ENCODE peak calls at places on chromosomes 11 and 22, in four cellular contexts. E, P, N and S are unnamed samples. For H3K4me1, the result is how much of the 10 kb centered on the place peaks cover.

GRCh38 chr22:38924197-38924952 is 33.0 kb upstream of the APOBEC3A start:
- DNase-seq in E (peak), P (peak), N (no peak), S (peak)

GRCh38 chr11:58726594-58727414 is 4.9 kb downstream of the GLYAT start:
- DNase-seq in E (no peak), P (no peak), N (peak), S (peak)

GRCh38 chr11:127133061-127133460 is 132.5 kb upstream of the KIRREL3 start:
- DNase-seq in E (no peak), P (no peak), N (no peak), S (no peak)

GRCh38 chr11:61158691-61159381 is 2.4 kb downstream of the VPS37C start:
- DNase-seq in E (no peak), P (no peak), N (no peak), S (no peak)

GRCh38 chr11:105151936-105152554 is 12.5 kb upstream of the CARD18 start:
- DNase-seq in E (no peak), P (no peak), N (no peak), S (no peak)

GRCh38 chr11:105489431-105489830 is 120.4 kb upstream of the GRIA4 start:
- DNase-seq in E (no peak), P (no peak), N (no peak), S (no peak)

GRCh38 chr11:18012906-18013781 is at the start of gene SERGEF:
- DNase-seq in E (peak), P (peak), N (peak), S (peak)

GRCh38 chr22:39241632-39242388 is 3.0 kb downstream of the PDGFB start:
- DNase-seq in E (no peak), P (no peak), N (no peak), S (no peak)

GRCh38 chr11:96303067-96303466 is 39.9 kb downstream of the MAML2 start:
- DNase-seq in E (no peak), P (no peak), N (no peak), S (no peak)

GRCh38 chr11:91591021-91591420 is 633.6 kb upstream of the FAT3 start:
- DNase-seq in E (no peak), P (no peak), N (no peak), S (no peak)

GRCh38 chr22:29284196-29284595 is 16.1 kb downstream of the EWSR1 start:
- DNase-seq in E (no peak), P (no peak), N (no peak), S (no peak)

GRCh38 chr22:35914665-35915476 is 113.8 kb downstream of the RBFOX2 start:
- DNase-seq in E (peak), P (peak), N (peak), S (no peak)

GRCh38 chr22:35919002-35919542 is 109.6 kb downstream of the RBFOX2 start:
- DNase-seq in E (no peak), P (no peak), N (no peak), S (no peak)

GRCh38 chr22:35915477-35916013 is 113.1 kb downstream of the RBFOX2 start:
- DNase-seq in E (no peak), P (no peak), N (no peak), S (no peak)

GRCh38 chr22:35918466-35918865 is 110.2 kb downstream of the RBFOX2 start:
- DNase-seq in E (no peak), P (no peak), N (no peak), S (no peak)

DNA sequence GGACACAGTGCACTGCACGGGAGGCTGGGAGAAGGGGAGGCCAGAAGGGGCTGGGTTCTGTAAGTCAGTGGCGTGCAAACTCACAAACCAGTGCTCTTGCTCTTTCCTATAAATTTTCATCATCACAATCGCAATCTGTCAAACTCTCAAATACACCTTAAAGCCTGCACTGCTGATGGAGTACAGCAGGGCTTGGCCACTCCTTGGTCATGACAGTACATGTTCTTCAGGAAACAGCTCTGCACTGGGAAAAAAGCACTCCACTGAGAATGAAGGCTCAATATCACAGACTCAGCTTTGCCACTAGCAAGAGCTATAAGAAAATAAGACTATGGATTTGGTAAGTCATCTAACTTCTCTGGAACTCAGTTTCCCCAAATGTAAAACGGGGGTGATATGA is 111.0 kb downstream of the RBFOX2 start:
- DNase-seq in E (no peak), P (no peak), N (no peak), S (no peak)
- TF ChIP-seq CTCF in E (no peak), P (no peak), N (no peak), S (no peak)

DNA sequence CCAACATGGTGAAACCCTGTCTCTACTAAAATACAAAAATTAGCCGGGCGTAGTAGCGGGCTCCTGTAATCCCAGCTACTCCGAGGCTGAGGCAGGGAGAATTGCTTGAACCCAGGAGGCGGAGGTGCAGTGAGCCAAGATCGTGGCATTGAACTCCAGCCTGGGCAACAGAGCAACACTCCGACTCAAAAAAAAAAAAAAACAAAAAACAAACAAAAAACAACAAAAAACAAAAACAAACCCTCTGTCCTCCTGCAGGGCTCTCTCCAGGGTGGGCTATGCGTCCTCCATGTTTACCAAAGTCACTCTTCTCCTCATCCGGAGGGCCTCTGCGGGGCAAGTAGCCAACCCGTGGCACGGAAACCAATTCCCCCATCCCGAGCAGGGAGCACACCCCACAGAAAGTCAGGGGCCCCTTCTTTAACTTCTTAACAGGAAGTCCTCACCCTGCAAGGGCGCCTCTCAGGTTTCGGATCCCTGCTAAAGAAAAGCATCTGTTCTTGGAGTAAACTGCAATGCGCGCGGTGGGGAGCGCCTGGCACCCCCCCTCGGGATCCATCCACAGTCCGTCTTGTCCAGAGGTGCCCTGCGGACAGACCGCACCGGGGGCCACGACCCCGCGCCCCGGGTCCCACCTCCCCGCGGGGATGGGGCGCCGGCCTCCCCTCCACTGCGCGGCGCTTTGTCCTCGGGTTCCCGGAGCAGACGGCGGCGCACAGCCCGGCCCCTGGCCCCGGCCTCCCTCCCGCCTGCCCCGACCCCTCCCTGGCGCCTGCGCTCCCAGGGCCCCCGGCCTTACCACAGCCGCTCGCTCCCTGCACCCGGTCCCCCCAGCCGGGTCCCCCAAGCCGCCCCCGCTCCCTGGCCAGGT is 712 bp downstream of the CERK start:
- DNase-seq in E (peak), P (no peak), N (no peak), S (peak)
- H3K4me1 ChIP-seq in E (under half), P (under half), N (half or more), S (half or more)

DNA sequence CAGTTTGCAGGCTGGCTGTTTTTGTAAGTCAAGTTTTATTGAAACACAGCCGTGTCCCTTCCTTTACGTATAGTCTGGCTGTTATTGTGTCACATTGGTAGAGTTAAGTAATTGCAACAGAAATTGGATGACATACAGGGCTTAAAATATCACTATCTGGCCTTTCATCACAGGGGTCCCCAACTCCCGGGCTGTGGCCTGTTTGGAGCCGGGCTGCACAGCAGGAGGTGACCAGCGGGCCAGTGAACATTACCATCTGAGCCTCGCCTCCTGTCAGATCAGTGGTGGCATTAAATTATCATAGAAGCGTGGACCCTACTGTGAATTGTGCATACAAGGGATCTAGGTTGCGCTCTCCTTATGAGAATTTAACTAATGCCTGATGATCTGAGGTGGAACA is 31.7 kb downstream of the EXT2 start:
- DNase-seq in E (no peak), P (no peak), N (no peak), S (no peak)
- TF ChIP-seq CTCF in E (no peak), P (no peak), N (no peak), S (no peak)

GRCh38 chr11:118620529-118621070 is 13.2 kb downstream of the PHLDB1 start:
- DNase-seq in E (peak), P (no peak), N (no peak), S (no peak)

GRCh38 chr11:118621898-118622375 is 14.5 kb downstream of the PHLDB1 start:
- DNase-seq in E (no peak), P (no peak), N (no peak), S (peak)

GRCh38 chr11:118619444-118620205 is 12.2 kb downstream of the PHLDB1 start:
- DNase-seq in E (no peak), P (no peak), N (no peak), S (no peak)

GRCh38 chr11:118622376-118623290 is 15.2 kb downstream of the PHLDB1 start:
- DNase-seq in E (no peak), P (no peak), N (peak), S (no peak)

GRCh38 chr11:118621071-118621815 is 13.8 kb downstream of the PHLDB1 start:
- DNase-seq in E (peak), P (peak), N (peak), S (peak)
- H3K4me1 ChIP-seq in E (under half), P (half or more), N (half or more), S (under half)

GRCh38 chr22:25110846-25111578 is 88.6 kb upstream of the CRYBB3 start:
- DNase-seq in E (peak), P (no peak), N (peak), S (peak)

GRCh38 chr22:25112538-25113253 is 87.0 kb upstream of the CRYBB3 start:
- DNase-seq in E (no peak), P (no peak), N (no peak), S (no peak)

GRCh38 chr22:25110596-25110845 is 89.1 kb upstream of the CRYBB3 start:
- DNase-seq in E (no peak), P (no peak), N (no peak), S (no peak)

GRCh38 chr22:25113316-25113721 is 86.3 kb upstream of the CRYBB3 start:
- DNase-seq in E (no peak), P (no peak), N (no peak), S (peak)

GRCh38 chr22:25111579-25112517 is 87.8 kb upstream of the CRYBB3 start:
- DNase-seq in E (peak), P (no peak), N (peak), S (peak)
- TF ChIP-seq CTCF in E (peak), P (no peak), N (no peak), S (peak)

GRCh38 chr11:65440831-65441499 is 18.4 kb downstream of the NEAT1 start:
- DNase-seq in E (no peak), P (peak), N (no peak), S (no peak)
- H3K4me1 ChIP-seq in E (under half), P (half or more), N (under half), S (under half)

GRCh38 chr11:38153985-38154384 is 1555.9 kb upstream of the RAG2 start:
- DNase-seq in E (no peak), P (no peak), N (no peak), S (no peak)

GRCh38 chr11:38160433-38160832 is 1562.4 kb upstream of the RAG2 start:
- DNase-seq in E (no peak), P (no peak), N (no peak), S (no peak)

GRCh38 chr11:38156495-38157146 is 1558.6 kb upstream of the RAG2 start:
- DNase-seq in E (no peak), P (no peak), N (no peak), S (no peak)

GRCh38 chr11:38163526-38163925 is 1565.5 kb upstream of the RAG2 start:
- DNase-seq in E (no peak), P (no peak), N (no peak), S (no peak)

GRCh38 chr11:38159038-38159437 is 1561.0 kb upstream of the RAG2 start:
- DNase-seq in E (no peak), P (no peak), N (no peak), S (no peak)
- TF ChIP-seq CTCF in E (no peak), P (no peak), N (no peak), S (no peak)

DNA sequence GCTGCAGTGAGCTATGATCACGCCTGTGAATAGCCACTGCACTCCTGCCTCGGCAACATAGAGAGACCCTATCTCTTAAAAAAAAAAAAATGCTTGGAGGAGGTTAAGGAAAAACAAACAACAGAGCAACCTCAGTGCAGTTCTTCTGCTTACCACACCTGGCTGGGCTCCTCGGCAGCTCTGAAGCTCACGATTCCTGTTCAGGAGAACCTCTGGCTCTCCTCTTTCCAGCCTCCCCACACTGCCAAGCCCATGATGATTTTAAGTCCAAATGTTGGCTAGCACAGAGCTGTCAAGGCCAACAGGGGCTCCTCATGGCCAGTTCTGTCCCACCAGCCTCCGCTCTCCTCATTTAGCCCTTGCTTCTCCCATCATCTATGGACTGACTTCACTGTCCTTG is 69.7 kb upstream of the ARFGAP3 start:
- DNase-seq in E (no peak), P (no peak), N (no peak), S (no peak)
- H3K4me1 ChIP-seq in E (half or more), P (under half), N (under half), S (under half)

GRCh38 chr11:134634897-134635831 is 223.1 kb upstream of the B3GAT1 start:
- DNase-seq in E (no peak), P (no peak), N (peak), S (no peak)
- TF ChIP-seq CTCF in E (no peak), P (no peak), N (no peak), S (no peak)

GRCh38 chr22:42933783-42934144 is 76.7 kb upstream of the ARFGAP3 start:
- DNase-seq in E (no peak), P (no peak), N (no peak), S (no peak)

GRCh38 chr22:42934338-42934737 is 77.3 kb upstream of the ARFGAP3 start:
- DNase-seq in E (no peak), P (no peak), N (no peak), S (no peak)

GRCh38 chr22:42932197-42932519 is 75.1 kb upstream of the ARFGAP3 start:
- DNase-seq in E (no peak), P (no peak), N (no peak), S (no peak)

GRCh38 chr22:42931421-42932196 is 74.5 kb upstream of the ARFGAP3 start:
- DNase-seq in E (no peak), P (no peak), N (no peak), S (no peak)

DNA sequence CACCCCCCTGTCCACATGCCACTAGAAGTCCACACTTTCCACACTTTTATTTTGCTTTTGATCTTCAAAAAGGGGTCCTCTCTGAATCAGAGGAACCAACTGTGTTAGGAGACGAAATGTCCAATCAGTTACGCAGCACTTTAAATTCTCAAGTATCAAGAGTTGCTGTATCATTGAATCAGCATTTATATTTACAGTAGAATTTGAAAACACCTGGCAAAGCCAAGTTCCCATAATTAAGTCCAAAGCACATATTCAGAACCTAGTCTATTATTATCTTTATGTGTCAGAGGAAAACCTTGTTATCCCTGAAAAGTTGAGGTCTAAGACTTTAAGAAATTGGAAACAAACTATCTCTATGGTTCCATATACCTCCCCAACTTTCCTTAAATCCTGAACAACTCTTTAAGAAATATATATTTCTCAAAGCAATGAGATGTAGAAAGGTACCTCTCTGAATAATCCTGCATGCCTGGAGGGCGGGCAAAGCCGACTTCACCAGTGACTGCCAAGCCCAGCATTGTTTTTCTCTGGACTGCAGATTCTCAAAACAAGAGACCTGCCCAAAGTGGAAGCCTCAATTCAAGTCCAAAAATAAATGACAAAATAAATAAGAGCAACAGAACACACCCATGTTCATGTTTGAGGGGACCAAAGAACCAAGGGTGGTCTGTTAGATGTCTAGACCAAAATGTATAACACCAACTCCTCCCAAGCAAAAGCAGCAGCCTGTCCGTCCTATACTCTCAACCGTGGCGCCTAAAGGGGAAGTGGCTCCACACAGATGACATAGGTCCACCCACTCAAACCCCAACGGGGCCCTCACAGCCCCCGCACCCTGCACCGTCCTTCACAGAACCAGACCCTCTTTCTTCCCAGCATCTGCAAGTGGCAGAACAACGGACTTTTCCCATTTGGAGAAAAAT is 76.0 kb upstream of the ARFGAP3 start:
- DNase-seq in E (no peak), P (no peak), N (no peak), S (no peak)
- H3K4me1 ChIP-seq in E (half or more), P (half or more), N (under half), S (under half)